ENCODE peak calls at places on chromosomes 5 and 9, in four cellular contexts. K is K562, C is HepG2, Q is GM12878. I is an unnamed sample.

GRCh38 chr5:151673421-151673820 is 13.3 kb downstream of the SPARC start:
- DNase-seq in K (no peak), C (no peak), Q (no peak), I (no peak)

GRCh38 chr5:372911-373709 is 51.6 kb downstream of the AHRR start:
- DNase-seq in C (no peak), K (no peak), Q (no peak), I (no peak)

GRCh38 chr5:167898361-167899042 is 392.9 kb upstream of the WWC1 start:
- DNase-seq in C (no peak), Q (no peak), K (no peak), I (no peak)

GRCh38 chr5:95222836-95223235 is 62.1 kb downstream of the MCTP1 start:
- DNase-seq in Q (no peak), C (no peak), K (no peak), I (no peak)

GRCh38 chr9:122936883-122937282 is 3.9 kb upstream of the RABGAP1 start:
- DNase-seq in Q (no peak), K (no peak), C (no peak), I (no peak)

GRCh38 chr5:103034662-103035392 is 85.1 kb downstream of the GIN1 start:
- DNase-seq in C (no peak), K (no peak), Q (no peak), I (no peak)

GRCh38 chr9:81687521-81688261 is 1.7 kb downstream of the TLE1 start:
- DNase-seq in C (peak; percentile 40), Q (no peak), K (no peak), I (peak; percentile 86)

GRCh38 chr5:20494706-20495105 is 506.7 kb upstream of the CDH18 start:
- DNase-seq in C (no peak), K (no peak), Q (no peak), I (no peak)

GRCh38 chr5:11387382-11387781 is 516.9 kb downstream of the CTNND2 start:
- DNase-seq in C (no peak), K (no peak), Q (no peak), I (no peak)

GRCh38 chr5:67773439-67773988 is 442.0 kb upstream of the PIK3R1 start:
- DNase-seq in C (peak; percentile 92), K (no peak), Q (no peak), I (no peak)

GRCh38 chr9:107489687-107490605 is at the start of gene KLF4:
- DNase-seq in K (peak; percentile 89), C (peak; percentile 62), Q (no peak), I (peak; percentile 80)

GRCh38 chr5:122704247-122705036 is 70.4 kb upstream of the SNX2 start:
- DNase-seq in C (peak; percentile 45), K (peak; percentile 46), Q (no peak), I (no peak)

GRCh38 chr5:76114192-76114795 is 31.1 kb downstream of the SV2C start:
- DNase-seq in Q (no peak), C (no peak), K (no peak), I (peak; percentile 13)

DNA sequence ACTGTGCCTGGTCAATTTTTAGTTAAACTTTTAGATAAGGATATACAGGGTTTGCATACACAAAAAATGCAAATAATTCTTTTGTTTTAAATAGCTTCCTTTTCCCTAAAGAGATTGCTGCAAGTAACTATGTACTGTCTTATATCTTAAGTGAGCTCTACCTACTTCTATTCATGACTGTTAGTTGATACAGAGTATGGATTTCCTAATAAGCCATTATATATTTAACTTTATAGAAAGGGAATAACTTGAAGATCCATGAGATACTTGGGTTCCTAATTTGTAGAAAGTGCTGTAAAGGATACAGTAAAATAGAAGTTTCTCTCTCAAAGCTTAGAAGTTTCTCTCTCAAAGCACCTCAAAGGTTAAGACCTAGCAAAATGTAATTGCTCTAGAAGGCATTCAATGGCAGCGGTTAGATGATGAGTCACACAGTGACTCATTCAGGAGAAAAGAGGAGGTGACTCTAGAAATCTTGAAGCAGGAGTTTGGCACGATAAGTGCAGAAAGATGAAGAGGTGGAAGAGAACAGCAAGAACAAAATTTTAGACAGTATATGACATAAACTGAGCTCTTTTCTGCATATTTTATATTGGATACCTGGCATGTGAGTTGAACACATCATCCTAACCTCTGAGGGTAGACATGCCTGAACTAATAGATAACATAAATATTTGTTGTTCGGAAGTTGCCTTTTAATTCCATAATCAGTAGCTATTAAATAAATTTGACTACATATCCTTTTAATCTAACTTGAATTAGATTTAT is 5.5 kb upstream of the DNAJC21 start:
- DNase-seq in C (no peak), Q (no peak), K (peak; percentile 93), I (no peak)
- TF ChIP-seq NR2C2 in C (no peak), Q (no peak), K (no peak), I (no peak)

GRCh38 chr5:136066705-136067271 is 38.0 kb downstream of the TGFBI start:
- DNase-seq in K (no peak), Q (no peak), C (peak; percentile 73), I (no peak)

GRCh38 chr5:136063778-136064465 is 35.1 kb downstream of the TGFBI start:
- DNase-seq in C (no peak), K (no peak), Q (no peak), I (no peak)

GRCh38 chr5:136065588-136065987 is 36.8 kb downstream of the TGFBI start:
- DNase-seq in C (no peak), K (no peak), Q (no peak), I (no peak)

GRCh38 chr5:136062563-136063274 is 33.9 kb downstream of the TGFBI start:
- DNase-seq in K (peak; percentile 69), C (peak; percentile 69), Q (no peak), I (peak; percentile 34)

DNA sequence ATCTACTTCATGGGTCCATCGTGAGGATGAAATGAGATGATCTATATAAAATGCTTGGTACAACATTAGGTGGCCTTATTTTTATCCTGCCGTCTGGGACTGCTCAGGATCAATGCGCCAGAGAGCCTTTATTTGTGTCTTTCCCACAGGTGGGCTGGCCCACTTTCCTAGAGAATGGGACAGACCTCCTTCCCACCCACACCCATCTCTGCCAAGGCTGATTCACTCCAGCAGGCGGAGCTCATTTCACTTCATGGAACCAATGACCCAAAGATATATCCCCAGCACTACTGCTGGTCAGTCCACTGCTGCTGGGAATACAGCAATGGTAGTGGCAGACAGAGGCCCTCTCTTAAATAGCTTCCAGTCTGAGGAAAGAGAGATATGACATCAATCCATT is 35.7 kb downstream of the TGFBI start:
- DNase-seq in Q (no peak), K (peak; percentile 38), C (no peak), I (no peak)
- TF ChIP-seq CTCF in Q (peak; percentile 36), K (peak; percentile 65), C (no peak), I (no peak)

DNA sequence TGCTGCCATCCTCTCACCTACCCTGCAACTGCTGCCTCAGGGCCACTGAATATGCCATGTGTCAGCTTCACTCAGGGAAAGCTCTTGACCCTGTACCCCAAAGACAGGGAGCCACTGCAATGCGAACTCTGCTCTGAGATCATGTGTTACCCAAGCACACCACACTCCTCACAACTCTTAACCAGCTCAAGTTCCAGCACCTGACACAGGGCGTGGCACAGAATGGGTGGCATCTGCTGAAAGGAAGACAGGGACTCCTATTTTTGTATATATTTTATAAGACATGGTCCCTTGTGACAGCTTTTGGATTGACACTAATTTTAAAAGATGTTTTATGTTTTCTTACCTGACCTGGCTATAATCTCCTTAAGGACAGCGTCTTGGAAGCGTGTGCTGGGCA is 10.7 kb downstream of the PHYKPL start:
- DNase-seq in C (no peak), Q (no peak), K (no peak), I (no peak)
- TF ChIP-seq CREB1 in C (no peak), Q (no peak), K (no peak), I (no peak)

DNA sequence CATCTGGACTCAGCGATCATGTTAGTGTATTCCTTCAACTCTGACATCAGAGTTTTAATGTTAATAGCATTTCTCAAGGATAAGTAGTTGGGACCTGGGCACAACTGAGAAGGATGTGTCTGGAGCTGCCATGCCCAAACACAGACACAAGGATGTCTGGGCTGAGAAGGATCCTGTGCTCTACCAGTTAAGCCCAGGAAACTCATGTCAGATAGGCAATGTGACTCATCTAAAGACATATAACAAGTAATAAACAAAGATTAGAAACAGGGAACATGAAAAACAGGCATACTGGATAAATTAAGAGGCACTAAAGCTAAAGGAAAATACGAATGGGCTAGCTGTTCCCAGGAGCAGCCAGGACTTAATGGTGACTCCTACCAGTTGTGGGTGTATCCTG is 9.1 kb upstream of the EGFLAM start:
- DNase-seq in C (no peak), Q (no peak), K (no peak), I (no peak)
- TF ChIP-seq NR2C2 in C (no peak), Q (no peak), K (no peak), I (no peak)

GRCh38 chr9:21326526-21327139 is 8.6 kb downstream of the KLHL9 start:
- DNase-seq in C (peak; percentile 39), Q (peak; percentile 32), K (no peak), I (no peak)
- TF ChIP-seq CTCF in C (peak; percentile 66), Q (peak; percentile 79), K (no peak), I (peak; percentile 14)

DNA sequence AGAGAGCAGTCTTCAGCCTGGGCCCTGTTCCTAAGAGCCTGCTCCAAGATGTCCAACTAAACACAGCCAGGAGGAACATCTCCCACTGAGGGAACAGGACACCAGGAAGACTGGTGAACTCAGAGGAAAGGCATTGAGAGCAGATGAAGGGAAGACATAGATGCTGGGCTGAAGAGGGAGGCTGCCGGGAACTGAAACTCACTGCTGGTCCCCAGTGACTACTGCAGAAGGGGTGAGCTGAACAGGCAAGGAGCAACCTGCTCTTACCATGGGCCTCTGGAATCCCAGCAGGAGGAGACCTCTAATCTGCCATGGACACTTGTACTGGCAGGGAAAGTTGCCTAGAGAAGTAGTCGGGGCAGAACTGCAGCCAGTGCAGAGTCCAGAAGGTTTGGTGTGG is 95.7 kb downstream of the TRPM3 start:
- DNase-seq in C (no peak), K (no peak), Q (no peak), I (no peak)
- TF ChIP-seq CREB1 in C (no peak), K (no peak), Q (no peak), I (no peak)

DNA sequence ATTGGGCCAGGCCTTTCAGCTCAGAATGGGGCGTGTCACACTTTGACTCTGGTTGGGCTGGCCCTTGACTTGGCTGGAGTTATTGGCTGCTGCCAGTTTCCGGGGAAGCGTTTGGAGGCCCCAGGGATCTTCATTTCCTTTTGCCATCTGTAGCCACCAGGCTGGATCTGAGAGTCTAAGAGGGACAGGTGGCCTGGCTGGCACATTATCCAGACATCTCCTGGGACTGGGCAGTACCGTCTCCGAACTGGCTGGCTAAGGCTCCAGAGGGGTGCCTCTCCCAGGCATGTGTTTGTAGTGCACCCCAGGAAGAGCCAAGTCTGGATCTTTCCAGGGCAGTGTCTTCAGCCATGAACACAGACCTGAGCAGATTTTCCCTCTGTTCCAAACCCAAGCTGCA is 9.7 kb upstream of the JADE2 start:
- DNase-seq in K (no peak), C (no peak), Q (no peak), I (no peak)
- TF ChIP-seq NR2C2 in K (no peak), C (no peak), Q (no peak), I (no peak)

GRCh38 chr5:147466581-147466980 is 43.3 kb downstream of the DPYSL3 start:
- DNase-seq in C (no peak), K (no peak), Q (no peak), I (no peak)

GRCh38 chr5:147460380-147460779 is 49.5 kb downstream of the DPYSL3 start:
- DNase-seq in K (no peak), C (no peak), Q (no peak), I (no peak)

GRCh38 chr5:147458581-147458980 is 51.3 kb downstream of the DPYSL3 start:
- DNase-seq in K (no peak), C (no peak), Q (no peak), I (no peak)

GRCh38 chr5:147464211-147464610 is 45.7 kb downstream of the DPYSL3 start:
- DNase-seq in C (peak; percentile 11), Q (no peak), K (peak; percentile 5), I (peak; percentile 46)

GRCh38 chr5:147461915-147462314 is 48.0 kb downstream of the DPYSL3 start:
- DNase-seq in C (no peak), Q (no peak), K (no peak), I (no peak)
- TF ChIP-seq CTCF in C (no peak), Q (no peak), K (no peak), I (no peak)